ENCODE peak calls at places on chromosomes 6 and 20, in seven cellular contexts. D is endothelial cell of umbilical vein, B is transverse colon, X is uterus, N is sigmoid colon, E is GM12878, F is lower leg skin. R is an unnamed sample.

GRCh38 chr20:5788385-5788895 is 38.2 kb downstream of the SHLD1 start:
- DNase-seq in N (peak), D (peak), F (peak), X (peak), E (peak), B (peak), R (peak)

GRCh38 chr6:23656826-23657225 is 469.2 kb upstream of the NRSN1 start:
- DNase-seq in E (no peak), B (no peak), D (no peak), X (no peak), F (no peak), N (no peak), R (no peak)

GRCh38 chr20:56628015-56628872 is 862 bp upstream of the TFAP2C start:
- DNase-seq in D (no peak), E (no peak), B (no peak), F (no peak), N (peak), X (no peak), R (no peak)

GRCh38 chr20:11375966-11376365 is 541.7 kb upstream of the BTBD3 start:
- DNase-seq in N (no peak), F (no peak), B (no peak), X (no peak), D (no peak), E (no peak), R (no peak)

GRCh38 chr6:137764464-137764863 is 102.6 kb upstream of the TNFAIP3 start:
- DNase-seq in F (no peak), B (no peak), N (no peak), E (no peak), X (no peak), D (peak), R (no peak)

GRCh38 chr20:45111799-45112471 is 3.0 kb downstream of the WFDC5 start:
- DNase-seq in F (no peak), E (no peak), N (no peak), D (peak), X (no peak), B (no peak), R (no peak)

GRCh38 chr6:3139090-3139903 is 18.0 kb downstream of the TUBB2A start:
- DNase-seq in N (peak), F (no peak), X (peak), B (peak), D (no peak), E (no peak), R (peak)

GRCh38 chr20:4329232-4329631 is 313.9 kb upstream of the RNF24 start:
- DNase-seq in N (no peak), D (no peak), X (no peak), F (no peak), B (no peak), E (no peak), R (no peak)

GRCh38 chr20:10313701-10314100 is 95.1 kb downstream of the SNAP25 start:
- DNase-seq in X (no peak), E (no peak), B (no peak), F (no peak), N (no peak), D (no peak), R (no peak)

GRCh38 chr6:159985296-159985940 is 16.5 kb downstream of the IGF2R start:
- DNase-seq in D (no peak), N (no peak), F (peak), X (no peak), B (no peak), E (no peak), R (no peak)

GRCh38 chr6:49556429-49556837 is 6.0 kb downstream of the C6orf141 start:
- DNase-seq in F (no peak), B (peak), D (peak), N (no peak), X (no peak), E (no peak), R (no peak)

GRCh38 chr6:85078071-85078470 is 313.7 kb upstream of the TBX18 start:
- DNase-seq in B (no peak), X (no peak), N (no peak), D (peak), E (no peak), F (no peak), R (no peak)

GRCh38 chr6:137927777-137928218 is 60.7 kb downstream of the TNFAIP3 start:
- DNase-seq in D (peak), E (peak), B (peak), F (no peak), N (no peak), X (no peak), R (no peak)

GRCh38 chr20:58213112-58213511 is 15.3 kb downstream of the ANKRD60 start:
- DNase-seq in F (no peak), D (no peak), E (no peak), N (no peak), B (no peak), X (no peak), R (no peak)

GRCh38 chr20:44803383-44803941 is 6.9 kb downstream of the RIMS4 start:
- DNase-seq in X (no peak), E (no peak), F (no peak), D (no peak), N (no peak), B (no peak), R (no peak)

GRCh38 chr6:49550413-49551125 is at the start of gene C6orf141:
- DNase-seq in X (no peak), N (no peak), F (peak), E (no peak), D (peak), B (peak), R (no peak)

GRCh38 chr6:50381106-50381415 is 331.3 kb upstream of the DEFB112 start:
- DNase-seq in N (no peak), F (no peak), X (no peak), D (no peak), E (no peak), B (no peak), R (no peak)

GRCh38 chr20:63682384-63683139 is 13.9 kb upstream of the TNFRSF6B start:
- DNase-seq in X (peak), B (peak), E (no peak), F (no peak), D (peak), N (peak), R (peak)

GRCh38 chr6:44545224-44545623 is 157.7 kb downstream of the CDC5L start:
- DNase-seq in X (no peak), E (no peak), F (no peak), B (no peak), D (no peak), N (no peak), R (no peak)

GRCh38 chr6:65259080-65259479 is 447.9 kb downstream of the EYS start:
- DNase-seq in B (no peak), X (no peak), E (no peak), F (no peak), D (peak), N (no peak), R (no peak)

GRCh38 chr20:25286917-25287316 is 39.0 kb downstream of the PYGB start:
- DNase-seq in F (peak), X (no peak), E (no peak), N (peak), B (peak), D (no peak), R (peak)

GRCh38 chr6:161745594-161745993 is 471.7 kb upstream of the AGPAT4 start:
- DNase-seq in F (no peak), D (no peak), X (no peak), N (no peak), E (no peak), B (no peak), R (no peak)

GRCh38 chr6:64012351-64013060 is 376.9 kb downstream of the PHF3 start:
- DNase-seq in B (peak), F (no peak), D (no peak), X (no peak), E (no peak), N (no peak), R (no peak)

GRCh38 chr6:21085206-21085605 is 508.3 kb upstream of the SOX4 start:
- DNase-seq in E (no peak), X (no peak), N (no peak), D (no peak), F (no peak), B (no peak), R (no peak)

GRCh38 chr20:50579511-50579910 is 69.3 kb downstream of the PTPN1 start:
- DNase-seq in D (no peak), B (no peak), E (no peak), X (no peak), F (peak), N (peak), R (no peak)

GRCh38 chr6:79467716-79468115 is 69.5 kb downstream of the LCA5 start:
- DNase-seq in F (no peak), E (no peak), X (no peak), D (no peak), N (no peak), B (no peak), R (no peak)

GRCh38 chr20:3068075-3068474 is 3.3 kb upstream of the OXT start:
- DNase-seq in F (no peak), N (no peak), X (no peak), E (no peak), D (no peak), B (no peak), R (no peak)

GRCh38 chr20:60512436-60512835 is 554.2 kb downstream of the CDH26 start:
- DNase-seq in F (no peak), X (no peak), D (no peak), B (no peak), N (no peak), E (no peak), R (no peak)

GRCh38 chr6:90076471-90076870 is 182.2 kb downstream of the GJA10 start:
- DNase-seq in N (no peak), D (no peak), B (no peak), F (no peak), X (no peak), E (no peak), R (no peak)

GRCh38 chr6:20148433-20148832 is 63.8 kb downstream of the MBOAT1 start:
- DNase-seq in D (no peak), N (no peak), X (no peak), B (no peak), F (no peak), E (no peak), R (no peak)

GRCh38 chr6:6586167-6586566 is 2.4 kb upstream of the LY86 start:
- DNase-seq in B (no peak), D (no peak), E (no peak), F (no peak), N (no peak), X (no peak), R (no peak)

GRCh38 chr20:46117704-46118467 is at the start of gene CD40:
- DNase-seq in B (peak), E (peak), D (peak), X (peak), F (peak), N (peak), R (peak)
- TF ChIP-seq POLR2A in B (peak), E (peak), D (peak), X (peak), F (no peak), N (no peak), R (peak)

DNA sequence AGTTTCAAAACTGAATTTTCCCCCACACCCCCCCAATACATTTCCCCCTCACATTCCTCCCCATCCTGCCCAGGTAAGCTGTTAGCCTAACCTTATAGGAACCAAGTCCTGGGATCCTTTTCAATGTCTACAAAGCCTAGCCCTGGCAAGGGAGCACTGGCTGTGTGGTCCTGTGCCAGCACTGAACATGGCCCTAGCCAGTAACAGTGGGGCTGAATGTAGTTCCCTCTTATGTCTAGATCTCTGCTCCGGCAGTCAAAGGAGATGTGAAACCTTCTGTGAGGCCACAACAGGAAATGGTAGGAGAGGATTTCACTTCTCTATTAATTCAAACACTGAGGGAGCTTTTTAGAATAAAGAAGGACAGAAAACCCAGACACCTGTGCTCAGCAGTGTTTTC is 3.4 kb upstream of the HLA-DMB start:
- DNase-seq in X (no peak), N (no peak), B (peak), E (peak), F (no peak), D (no peak), R (no peak)
- TF ChIP-seq POLR2A in X (no peak), N (no peak), B (peak), E (peak), F (no peak), D (no peak), R (no peak)

DNA sequence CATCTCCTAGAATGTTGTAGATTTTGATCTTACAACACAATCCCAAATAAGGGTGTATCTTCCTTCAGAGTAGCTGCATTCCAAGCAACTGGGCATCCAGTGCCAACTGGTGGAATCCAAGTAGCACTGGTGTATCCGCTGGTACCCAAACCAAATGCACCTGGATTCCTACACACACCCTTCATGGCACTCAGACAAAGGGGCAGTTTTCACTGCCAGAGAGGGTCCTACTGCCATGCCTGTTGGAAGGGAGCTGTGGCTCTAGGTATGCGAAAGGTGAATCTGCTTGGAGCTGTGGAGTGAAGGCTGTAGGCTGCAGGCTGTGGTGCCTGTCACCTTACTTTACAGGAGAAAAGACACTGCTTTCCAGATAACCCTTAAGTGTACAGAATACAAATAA is 17.0 kb upstream of the CLDN20 start:
- DNase-seq in F (peak), N (no peak), D (no peak), B (no peak), E (no peak), X (no peak), R (no peak)
- TF ChIP-seq POLR2A in F (no peak), N (no peak), D (no peak), B (no peak), E (no peak), X (no peak), R (no peak)

GRCh38 chr6:106324726-106325335 is 729 bp downstream of the ATG5 start:
- DNase-seq in D (no peak), F (no peak), B (no peak), N (no peak), X (no peak), E (no peak), R (no peak)

GRCh38 chr6:106321940-106322339 is 3.6 kb downstream of the ATG5 start:
- DNase-seq in D (no peak), X (no peak), F (no peak), B (no peak), E (no peak), N (no peak), R (no peak)

GRCh38 chr6:106325336-106326178 is at the start of gene ATG5:
- DNase-seq in X (peak), N (peak), E (peak), B (peak), F (peak), D (peak), R (peak)
- TF ChIP-seq POLR2A in X (peak), N (peak), E (peak), B (peak), F (no peak), D (peak), R (peak)

DNA sequence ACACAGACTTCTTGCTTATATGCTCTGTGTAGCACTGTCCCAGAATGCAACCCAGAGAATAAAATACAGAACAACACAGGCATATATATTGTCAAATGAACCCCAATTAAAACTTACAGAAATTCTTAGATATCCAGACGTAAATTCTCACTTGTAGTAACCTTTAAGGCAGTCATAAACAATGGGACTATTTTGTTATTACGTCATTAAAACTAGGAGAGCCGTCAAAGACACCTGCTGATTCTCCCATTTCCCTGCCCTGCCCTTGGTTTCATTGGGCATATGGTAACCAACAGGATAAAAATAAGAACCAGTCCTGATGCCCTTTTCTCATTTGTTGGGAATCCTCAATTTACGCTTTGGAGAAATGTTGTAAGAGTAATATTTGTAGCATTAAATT is 871.3 kb upstream of the EYS start:
- DNase-seq in N (no peak), B (no peak), X (no peak), D (no peak), F (no peak), E (no peak), R (no peak)
- TF ChIP-seq POLR2A in N (no peak), B (no peak), X (no peak), D (no peak), F (no peak), E (no peak), R (no peak)

GRCh38 chr20:35171438-35171752 is 477 bp upstream of the PROCR start:
- DNase-seq in D (no peak), X (no peak), E (no peak), B (no peak), N (no peak), F (no peak), R (no peak)

GRCh38 chr20:35174458-35175216 is 2.8 kb downstream of the PROCR start:
- DNase-seq in D (peak), B (peak), X (no peak), F (no peak), E (no peak), N (no peak), R (no peak)

GRCh38 chr20:35173576-35174192 is 1.8 kb downstream of the PROCR start:
- DNase-seq in X (peak), B (no peak), F (no peak), D (peak), E (no peak), N (no peak), R (no peak)

GRCh38 chr20:35172434-35172806 is 548 bp downstream of the PROCR start:
- DNase-seq in D (no peak), B (no peak), F (no peak), X (no peak), E (no peak), N (no peak), R (no peak)

DNA sequence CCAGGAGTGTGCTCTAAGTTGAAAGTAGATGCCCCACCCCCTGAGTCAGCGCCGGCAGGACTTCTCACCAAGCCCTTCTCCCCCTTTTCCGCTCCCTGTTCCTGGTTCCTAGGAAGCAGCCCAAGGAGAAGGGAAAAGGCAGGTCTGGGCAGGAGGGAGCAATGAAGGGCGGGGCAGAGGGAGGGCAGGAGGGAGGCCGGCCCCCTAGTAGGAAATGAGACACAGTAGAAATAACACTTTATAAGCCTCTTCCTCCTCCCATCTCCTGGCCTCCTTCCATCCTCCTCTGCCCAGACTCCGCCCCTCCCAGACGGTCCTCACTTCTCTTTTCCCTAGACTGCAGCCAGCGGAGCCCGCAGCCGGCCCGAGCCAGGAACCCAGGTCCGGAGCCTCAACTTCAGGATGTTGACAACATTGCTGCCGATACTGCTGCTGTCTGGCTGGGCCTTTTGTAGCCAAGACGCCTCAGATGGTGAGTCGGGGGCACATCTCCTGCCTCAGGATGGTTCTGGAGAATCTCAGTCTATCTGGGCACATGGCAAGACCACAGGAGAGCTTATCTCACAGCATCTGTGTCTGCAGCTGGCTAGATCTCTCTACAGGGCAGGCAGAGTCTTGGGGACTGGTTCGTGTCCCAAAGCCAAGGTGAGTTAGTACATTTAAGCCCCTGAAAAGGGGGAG is at the start of gene PROCR:
- DNase-seq in F (peak), N (peak), D (peak), X (peak), E (no peak), B (peak), R (peak)
- TF ChIP-seq POLR2A in F (no peak), N (no peak), D (peak), X (no peak), E (no peak), B (no peak), R (no peak)

DNA sequence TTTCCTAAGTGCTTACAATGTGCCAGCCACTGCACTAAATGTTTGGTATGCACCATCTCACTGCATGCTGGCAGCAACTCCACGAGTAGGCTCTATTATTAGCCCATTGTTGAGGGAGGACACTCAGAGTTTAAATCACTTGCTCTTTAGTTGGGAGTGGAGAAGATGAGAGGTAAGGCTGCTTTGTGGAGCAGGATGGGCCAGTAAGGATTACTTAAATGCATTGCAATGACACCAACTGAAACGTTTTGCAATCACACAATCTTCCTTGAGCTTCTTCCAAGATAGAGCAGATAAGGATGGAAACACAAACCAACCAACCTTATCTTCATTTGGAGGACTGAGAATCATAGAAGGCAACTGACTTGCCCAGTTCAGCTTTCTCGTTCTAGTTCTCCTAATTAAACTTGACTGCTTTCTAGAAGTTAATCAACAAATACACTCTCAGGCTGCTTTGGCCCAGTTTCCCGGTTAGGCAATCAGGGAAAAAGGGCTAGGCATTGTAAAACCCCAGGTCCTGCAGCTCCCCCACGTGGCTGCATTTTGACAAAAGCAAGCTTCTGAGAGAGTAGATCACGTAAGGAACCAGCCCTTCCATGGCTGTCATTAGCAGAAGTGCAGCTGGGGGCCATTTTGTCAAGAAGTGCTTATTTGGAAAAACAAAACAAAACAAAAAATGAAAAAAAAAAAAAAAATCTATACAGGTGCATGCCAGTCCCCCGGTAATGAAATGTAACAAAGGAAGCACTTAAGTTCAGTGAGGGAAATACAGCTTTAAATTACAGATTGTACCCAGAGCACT is 130.6 kb downstream of the BCAS1 start:
- DNase-seq in E (peak), F (peak), B (peak), N (peak), X (peak), D (peak), R (peak)
- TF ChIP-seq POLR2A in E (no peak), F (no peak), B (no peak), N (no peak), X (no peak), D (no peak), R (no peak)

GRCh38 chr6:156779206-156780116 is 2.3 kb downstream of the ARID1B start:
- DNase-seq in D (peak), X (peak), B (peak), E (no peak), F (peak), N (peak), R (peak)
- TF ChIP-seq POLR2A in D (no peak), X (no peak), B (no peak), E (peak), F (no peak), N (no peak), R (no peak)

R was measured in heart left ventricle.